ENCODE peak calls at places on chromosomes 1 and 21, in seven cellular contexts. Y is cardiac fibroblast, P is ascending aorta, J is AG04450, Q is astrocyte, L is fibroblast of mammary gland, U is astrocyte of the spinal cord. A is an unnamed sample.

GRCh38 chr1:59367269-59368006 is 70.5 kb downstream of the FGGY start:
- DNase-seq in Y (peak), P (peak), J (peak), Q (peak), L (peak), U (peak), A (peak)

GRCh38 chr1:35642472-35642955 is 1.2 kb upstream of the PSMB2 start:
- DNase-seq in Y (peak), P (no peak), J (no peak), Q (no peak), L (no peak), U (no peak), A (no peak)

GRCh38 chr1:203425668-203425999 is 50.0 kb upstream of the PRELP start:
- DNase-seq in Y (no peak), P (no peak), J (peak), Q (peak), L (no peak), U (peak), A (no peak)

GRCh38 chr1:28580706-28581530 is 11.1 kb upstream of the RAB42 start:
- DNase-seq in Y (peak), P (no peak), J (no peak), Q (peak), L (peak), U (peak), A (peak)

GRCh38 chr21:39105341-39105765 is 77.9 kb downstream of the PSMG1 start:
- DNase-seq in Y (no peak), P (peak), J (no peak), Q (no peak), L (no peak), U (no peak), A (peak)

GRCh38 chr21:18772404-18772803 is 368.8 kb upstream of the TMPRSS15 start:
- DNase-seq in Y (no peak), P (no peak), J (no peak), Q (peak), L (peak), U (peak), A (no peak)

GRCh38 chr1:162222019-162222418 is 152.5 kb downstream of the NOS1AP start:
- DNase-seq in Y (no peak), P (no peak), J (no peak), Q (no peak), L (no peak), U (no peak), A (no peak)

GRCh38 chr1:22225858-22226584 is 83.1 kb upstream of the WNT4 start:
- DNase-seq in Y (no peak), P (no peak), J (no peak), Q (no peak), L (no peak), U (no peak), A (no peak)

GRCh38 chr1:86155061-86155806 is 1.3 kb downstream of the COL24A1 start:
- DNase-seq in Y (peak), P (peak), J (no peak), Q (peak), L (peak), U (peak), A (peak)

GRCh38 chr1:189269011-189269410 is 1208.7 kb downstream of the BRINP3 start:
- DNase-seq in Y (peak), P (no peak), J (no peak), Q (peak), L (peak), U (peak), A (no peak)

GRCh38 chr1:229989591-229990248 is 77.3 kb upstream of the GALNT2 start:
- DNase-seq in Y (no peak), P (no peak), J (no peak), Q (no peak), L (no peak), U (no peak), A (no peak)

GRCh38 chr1:38872401-38873026 is 634 bp downstream of the MYCBP start:
- DNase-seq in Y (peak), P (no peak), J (no peak), Q (peak), L (peak), U (peak), A (no peak)

GRCh38 chr1:201739492-201740085 is 89.4 kb upstream of the IPO9 start:
- DNase-seq in Y (peak), P (peak), J (no peak), Q (no peak), L (no peak), U (no peak), A (no peak)

GRCh38 chr1:119816407-119816806 is 5.1 kb upstream of the REG4 start:
- DNase-seq in Y (no peak), P (no peak), J (no peak), Q (peak), L (peak), U (peak), A (no peak)

GRCh38 chr1:145996433-145997155 is at the start of gene TXNIP:
- DNase-seq in Y (peak), P (peak), J (peak), Q (peak), L (peak), U (peak), A (peak)

GRCh38 chr1:31949862-31950261 is 11.7 kb upstream of the PTP4A2 start:
- DNase-seq in Y (no peak), P (no peak), J (no peak), Q (no peak), L (no peak), U (no peak), A (peak)

GRCh38 chr1:23601968-23602876 is 42.9 kb upstream of the ID3 start:
- DNase-seq in Y (no peak), P (no peak), J (no peak), Q (no peak), L (no peak), U (no peak), A (no peak)

GRCh38 chr1:12251442-12251841 is 21.6 kb downstream of the VPS13D start:
- DNase-seq in Y (peak), P (no peak), J (no peak), Q (peak), L (peak), U (peak), A (no peak)

GRCh38 chr1:105865546-105865945 is 1190.9 kb upstream of the PRMT6 start:
- DNase-seq in Y (peak), P (no peak), J (no peak), Q (peak), L (no peak), U (no peak), A (no peak)

GRCh38 chr21:34337741-34338140 is 26.1 kb upstream of the KCNE2 start:
- DNase-seq in Y (no peak), P (no peak), J (no peak), Q (no peak), L (no peak), U (no peak), A (peak)

GRCh38 chr1:218546314-218546713 is 201.2 kb downstream of the TGFB2 start:
- DNase-seq in Y (peak), P (no peak), J (no peak), Q (no peak), L (peak), U (peak), A (no peak)

GRCh38 chr21:28959367-28960099 is 33.1 kb downstream of the LTN1 start:
- DNase-seq in Y (peak), P (no peak), J (peak), Q (peak), L (peak), U (peak), A (no peak)

GRCh38 chr1:77718181-77718580 is 35.7 kb upstream of the ZZZ3 start:
- DNase-seq in Y (no peak), P (no peak), J (no peak), Q (no peak), L (no peak), U (no peak), A (no peak)

GRCh38 chr1:194570449-194570848 is 1384.0 kb upstream of the B3GALT2 start:
- DNase-seq in Y (no peak), P (no peak), J (no peak), Q (peak), L (no peak), U (no peak), A (no peak)

GRCh38 chr1:47477595-47478080 is 39.8 kb downstream of the FOXD2 start:
- DNase-seq in Y (no peak), P (peak), J (no peak), Q (no peak), L (no peak), U (no peak), A (no peak)

DNA sequence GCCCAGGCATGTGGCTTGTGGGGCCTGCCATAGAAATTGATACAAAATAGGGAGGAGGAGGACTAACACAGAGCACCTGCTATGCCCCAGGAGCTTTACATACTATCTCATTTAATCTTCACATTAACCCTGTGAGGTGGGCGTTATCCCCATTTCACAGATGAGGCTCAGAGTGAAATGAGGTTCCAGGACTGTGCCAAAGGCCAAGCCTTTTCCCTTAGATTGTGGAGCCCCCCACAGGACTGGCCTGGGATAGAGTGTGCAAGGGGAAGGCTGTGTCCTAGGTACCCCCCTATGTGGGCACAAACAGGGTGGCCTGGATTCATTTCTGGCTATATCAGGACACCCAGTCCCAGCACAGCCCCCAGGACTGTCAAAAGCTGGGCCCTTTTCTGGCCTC is 2.2 kb upstream of the DDOST start:
- DNase-seq in Y (no peak), P (no peak), J (no peak), Q (no peak), L (no peak), U (no peak), A (no peak)
- TF ChIP-seq CTCF in Y (no peak), P (no peak), J (no peak), Q (no peak), L (no peak), U (no peak), A (no peak)

DNA sequence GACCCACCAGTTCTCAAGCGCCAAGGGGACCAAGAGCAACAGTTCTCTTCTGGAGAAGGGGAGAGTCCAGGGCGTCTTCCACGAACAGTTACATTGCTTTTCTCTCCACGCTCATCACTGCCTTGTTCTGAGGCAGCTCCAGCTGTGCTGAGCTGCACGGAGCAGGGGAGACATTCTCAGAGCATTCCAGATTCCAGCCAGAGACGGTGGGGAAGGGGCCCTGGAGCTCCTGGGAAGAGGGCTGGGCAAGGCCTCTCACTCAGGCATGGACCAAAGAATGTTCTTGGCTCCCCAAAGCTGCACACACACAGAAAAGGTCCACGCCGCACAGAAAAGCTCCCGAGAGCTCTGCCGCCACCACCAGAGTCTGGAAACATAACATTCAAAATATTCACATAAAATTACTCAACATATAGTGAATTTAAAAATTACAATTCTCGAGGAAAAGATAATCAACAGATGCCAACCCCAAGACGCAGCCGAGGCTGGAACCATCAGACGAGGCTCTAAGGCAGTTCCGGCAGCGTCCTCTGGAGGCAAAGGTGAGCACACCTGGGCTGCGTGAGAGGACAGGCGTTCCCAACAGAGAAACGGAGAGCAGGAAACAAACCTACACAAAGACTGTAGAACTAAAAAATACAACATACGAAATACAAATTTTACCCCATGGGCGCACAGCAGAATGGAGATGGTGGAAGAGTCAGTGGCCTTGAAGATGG is 40.5 kb downstream of the UBE2G2 start:
- DNase-seq in Y (no peak), P (peak), J (no peak), Q (no peak), L (no peak), U (no peak), A (no peak)
- TF ChIP-seq CTCF in Y (peak), P (no peak), J (peak), Q (no peak), L (peak), U (peak), A (no peak)

DNA sequence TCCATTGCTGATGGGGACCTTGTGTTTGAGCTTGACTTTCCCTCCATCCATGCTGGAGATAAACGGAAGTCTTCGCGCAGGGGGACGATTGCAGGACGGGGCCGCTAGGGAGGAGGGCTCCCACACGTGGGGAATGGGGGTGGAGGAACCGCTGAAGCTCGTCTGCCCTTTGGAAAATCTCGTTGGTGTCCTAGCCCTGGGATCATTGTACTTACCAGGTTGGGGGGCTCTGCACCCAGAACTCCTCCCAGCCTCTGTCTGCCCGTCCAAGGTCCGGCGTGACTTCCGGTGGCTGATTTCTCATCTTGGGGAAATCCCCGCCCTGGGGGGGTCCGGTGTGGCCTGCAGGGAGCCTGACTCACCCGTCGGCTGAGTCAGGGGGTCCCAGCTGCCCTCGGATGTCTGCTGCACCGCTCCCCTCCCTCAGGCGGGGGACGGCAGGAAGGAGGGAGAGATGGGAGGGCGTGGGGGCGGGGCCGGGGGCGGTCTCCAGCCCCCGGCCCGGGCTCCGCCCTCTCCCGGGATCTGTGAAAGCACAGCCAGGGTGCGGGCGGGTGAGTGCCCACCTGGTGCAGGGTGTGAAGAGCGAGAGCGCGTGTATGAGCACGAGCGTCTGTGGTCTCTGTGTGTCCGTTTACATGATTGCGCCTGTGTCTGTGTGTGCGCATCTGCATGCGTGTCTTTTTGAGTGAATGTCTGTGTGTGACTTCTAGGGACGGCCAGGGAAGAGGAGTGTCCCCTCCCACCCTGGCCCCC is 35.8 kb downstream of the PIK3CD start:
- DNase-seq in Y (peak), P (peak), J (peak), Q (peak), L (peak), U (peak), A (peak)
- TF ChIP-seq CTCF in Y (peak), P (no peak), J (peak), Q (no peak), L (no peak), U (no peak), A (no peak)

DNA sequence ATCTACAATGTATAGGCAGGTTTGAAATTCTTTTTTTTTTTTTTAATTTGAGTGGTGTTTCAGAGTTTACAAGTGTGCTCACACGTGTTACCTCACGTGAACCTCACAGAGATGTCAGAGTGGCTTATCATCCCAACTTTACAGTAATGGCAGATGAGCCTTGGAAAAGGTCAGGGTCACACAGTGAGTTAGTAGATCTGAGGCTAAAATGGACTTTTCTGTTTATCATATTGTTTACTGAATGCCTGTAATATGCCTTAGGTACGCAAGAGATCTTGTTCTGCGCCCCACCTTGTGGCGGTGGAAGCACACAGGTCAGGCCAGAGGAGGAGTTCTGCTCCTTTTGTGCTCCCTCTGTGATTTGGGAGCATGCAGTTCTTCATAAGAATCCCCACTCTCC is 80.0 kb downstream of the DYRK1A start:
- DNase-seq in Y (no peak), P (no peak), J (no peak), Q (no peak), L (no peak), U (no peak), A (no peak)
- TF ChIP-seq CTCF in Y (no peak), P (no peak), J (no peak), Q (no peak), L (no peak), U (no peak), A (no peak)

DNA sequence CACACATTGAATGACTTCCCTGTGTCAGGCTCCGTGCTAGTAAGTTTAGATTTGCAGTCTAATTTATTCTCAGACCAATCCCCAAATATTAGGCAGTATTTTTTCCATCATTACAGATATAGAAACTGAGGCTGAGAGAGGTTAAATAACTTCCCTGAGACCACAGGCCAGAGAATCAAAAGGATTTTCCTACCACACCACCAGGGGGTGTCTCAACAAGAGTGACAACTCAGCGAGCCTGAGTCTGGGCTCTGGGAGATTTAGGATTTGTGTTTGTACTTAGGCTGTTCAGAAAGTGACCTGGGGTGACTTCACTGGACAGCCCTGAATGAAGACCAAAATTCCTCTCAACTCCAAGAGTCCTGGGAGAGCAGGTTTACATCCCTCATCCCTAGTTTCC is 13.3 kb upstream of the LCE5A start:
- DNase-seq in Y (peak), P (no peak), J (no peak), Q (no peak), L (peak), U (no peak), A (no peak)
- TF ChIP-seq CTCF in Y (peak), P (no peak), J (no peak), Q (no peak), L (peak), U (no peak), A (no peak)